ENCODE peak calls at places on chromosomes 7 and 10, in seven cellular contexts. O is GM13977, V is nephron progenitor cell, P is RWPE1, E is uterus, K is astrocyte, Q is prostate gland. T is an unnamed sample.

GRCh38 chr7:44981035-44981706 is 2.4 kb upstream of the MYO1G start:
- DNase-seq in P (no peak), O (no peak), Q (no peak), E (no peak), V (no peak), K (no peak), T (no peak)

GRCh38 chr7:120402368-120402767 is 129.4 kb downstream of the KCND2 start:
- DNase-seq in V (no peak), Q (no peak), P (peak; percentile 18), E (no peak), K (peak; percentile 66), O (no peak), T (no peak)

GRCh38 chr7:114789942-114790341 is 132.0 kb upstream of the MDFIC start:
- DNase-seq in P (peak; percentile 77), K (peak; percentile 93), V (no peak), O (no peak), E (no peak), Q (no peak), T (no peak)

GRCh38 chr10:14477408-14477710 is 146.6 kb upstream of the FRMD4A start:
- DNase-seq in V (no peak), P (no peak), O (no peak), K (peak; percentile 84), Q (no peak), E (no peak), T (no peak)

GRCh38 chr7:15143936-15144335 is 241.4 kb upstream of the DGKB start:
- DNase-seq in P (no peak), E (no peak), K (no peak), O (no peak), V (no peak), Q (no peak), T (no peak)

GRCh38 chr10:124611738-124612137 is 132.4 kb downstream of the FAM53B start:
- DNase-seq in E (no peak), K (no peak), O (no peak), P (no peak), V (no peak), Q (no peak), T (no peak)

GRCh38 chr7:142380064-142380463 is 122.2 kb upstream of the PRSS58 start:
- DNase-seq in P (no peak), O (no peak), K (no peak), V (no peak), Q (no peak), E (no peak), T (peak; percentile 41)

GRCh38 chr7:8581842-8582241 is 148.4 kb downstream of the NXPH1 start:
- DNase-seq in O (no peak), Q (no peak), V (no peak), K (no peak), E (no peak), P (no peak), T (no peak)

GRCh38 chr7:82810558-82811259 is 352.0 kb downstream of the PCLO start:
- DNase-seq in E (no peak), P (peak; percentile 35), K (peak; percentile 80), Q (peak; percentile 30), V (peak; percentile 20), O (peak; percentile 16), T (no peak)

GRCh38 chr7:28270536-28270935 is 89.9 kb upstream of the JAZF1 start:
- DNase-seq in V (no peak), O (no peak), Q (no peak), E (no peak), K (no peak), P (no peak), T (no peak)
- TF ChIP-seq CTCF in V (no peak), O (no peak), Q (no peak), E (no peak), K (no peak), P (no peak), T (no peak)

GRCh38 chr10:71825217-71825616 is 25.8 kb downstream of the PSAP start:
- DNase-seq in V (no peak), E (no peak), P (no peak), K (no peak), Q (no peak), O (no peak), T (no peak)
- TF ChIP-seq CTCF in V (no peak), E (no peak), P (no peak), K (no peak), Q (no peak), O (peak; percentile 7), T (no peak)

GRCh38 chr10:73799899-73800559 is 11.4 kb downstream of the NDST2 start:
- DNase-seq in O (no peak), E (no peak), V (no peak), P (no peak), K (no peak), Q (no peak), T (no peak)

GRCh38 chr10:73803680-73804286 is 7.6 kb downstream of the NDST2 start:
- DNase-seq in K (no peak), Q (no peak), O (peak; percentile 88), V (no peak), P (no peak), E (no peak), T (no peak)

GRCh38 chr10:73801253-73801590 is 10.2 kb downstream of the NDST2 start:
- DNase-seq in Q (no peak), E (no peak), K (no peak), O (no peak), V (no peak), P (no peak), T (no peak)

GRCh38 chr10:73800560-73801252 is 10.7 kb downstream of the NDST2 start:
- DNase-seq in P (no peak), K (no peak), V (no peak), E (no peak), Q (no peak), O (no peak), T (no peak)

GRCh38 chr10:73802276-73802991 is 9.0 kb downstream of the NDST2 start:
- DNase-seq in V (no peak), P (no peak), Q (peak; percentile 57), O (no peak), K (no peak), E (no peak), T (no peak)
- TF ChIP-seq CTCF in V (no peak), P (no peak), Q (no peak), O (no peak), K (no peak), E (no peak), T (no peak)

DNA sequence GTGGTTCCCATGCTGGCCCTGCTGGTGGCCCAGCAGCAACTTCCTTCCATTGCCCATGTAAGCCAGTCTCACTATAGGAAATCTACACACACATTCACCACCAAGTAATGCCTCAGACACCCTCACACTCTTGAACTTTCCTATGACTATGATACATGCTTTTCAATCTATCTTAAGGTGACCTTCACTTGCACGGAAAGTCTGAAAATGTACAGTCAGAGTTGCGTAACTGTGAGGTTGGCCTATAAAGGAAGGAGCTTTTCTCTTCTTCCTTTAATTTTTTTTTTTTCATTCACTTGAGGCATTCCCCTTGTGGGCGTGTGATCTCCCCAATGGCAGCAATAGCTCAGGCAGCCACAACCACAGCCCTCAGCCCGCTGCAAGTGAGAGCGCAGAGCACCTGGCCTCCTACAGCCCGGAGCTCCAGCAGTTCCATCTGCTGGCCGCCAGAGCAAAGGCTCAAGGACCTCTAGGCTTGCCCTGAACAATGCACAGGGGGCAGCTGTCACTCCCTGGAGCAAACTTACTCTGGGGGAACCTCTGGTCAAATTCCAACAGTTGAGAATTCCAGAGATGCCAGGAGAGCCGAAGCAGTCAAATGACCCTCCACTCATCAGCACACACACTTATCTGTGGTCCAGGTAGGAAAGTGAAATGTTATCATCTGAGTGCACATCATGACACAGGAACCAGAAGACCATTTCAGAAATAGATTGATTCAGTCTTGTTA is 123.1 kb upstream of the ADO start:
- DNase-seq in O (peak; percentile 82), Q (no peak), V (no peak), K (peak; percentile 49), E (no peak), P (no peak), T (no peak)
- TF ChIP-seq CTCF in O (peak; percentile 73), Q (no peak), V (no peak), K (no peak), E (no peak), P (no peak), T (no peak)

T was measured in glutamatergic neuron.